ENCODE peak calls at places on chromosomes 3 and 15, in ten cellular contexts. One of them, this sample, is unnamed.

GRCh38 chr3:38139191-38139590 is 730 bp downstream of the MYD88 start:
- DNase-seq in fibroblast of pulmonary artery: no peak
- DNase-seq in neuronal stem cell: no peak
- DNase-seq in NCI-H146: no peak
- DNase-seq in pancreas: no peak
- DNase-seq in H7: no peak
- DNase-seq in germinal center: no peak
- DNase-seq in naive thymus-derived CD8-positive, alpha-beta T cell: no peak
- DNase-seq in GM12865: no peak
- DNase-seq in Caki2: no peak
- DNase-seq in this sample: no peak

GRCh38 chr3:1576047-1576446 is 483.2 kb downstream of the CNTN6 start:
- DNase-seq in fibroblast of pulmonary artery: no peak
- DNase-seq in neuronal stem cell: no peak
- DNase-seq in NCI-H146: no peak
- DNase-seq in pancreas: no peak
- DNase-seq in H7: no peak
- DNase-seq in germinal center: no peak
- DNase-seq in naive thymus-derived CD8-positive, alpha-beta T cell: no peak
- DNase-seq in GM12865: no peak
- DNase-seq in Caki2: no peak
- DNase-seq in this sample: no peak

GRCh38 chr3:57135964-57136363 is 29.2 kb downstream of the IL17RD start:
- DNase-seq in fibroblast of pulmonary artery: no peak
- DNase-seq in neuronal stem cell: no peak
- DNase-seq in NCI-H146: no peak
- DNase-seq in pancreas: no peak
- DNase-seq in H7: no peak
- DNase-seq in germinal center: no peak
- DNase-seq in naive thymus-derived CD8-positive, alpha-beta T cell: no peak
- DNase-seq in GM12865: no peak
- DNase-seq in Caki2: no peak
- DNase-seq in this sample: no peak

GRCh38 chr3:56879453-56880224 is 77.9 kb upstream of the ARHGEF3 start:
- DNase-seq in fibroblast of pulmonary artery: peak; percentile 68
- DNase-seq in neuronal stem cell: no peak
- DNase-seq in NCI-H146: no peak
- DNase-seq in pancreas: no peak
- DNase-seq in H7: no peak
- DNase-seq in germinal center: no peak
- DNase-seq in naive thymus-derived CD8-positive, alpha-beta T cell: no peak
- DNase-seq in GM12865: no peak
- DNase-seq in Caki2: no peak
- DNase-seq in this sample: no peak

GRCh38 chr3:64908292-64908691 is 220.5 kb upstream of the ADAMTS9 start:
- DNase-seq in fibroblast of pulmonary artery: peak; percentile 31
- DNase-seq in neuronal stem cell: no peak
- DNase-seq in NCI-H146: no peak
- DNase-seq in pancreas: no peak
- DNase-seq in H7: no peak
- DNase-seq in germinal center: no peak
- DNase-seq in naive thymus-derived CD8-positive, alpha-beta T cell: no peak
- DNase-seq in GM12865: no peak
- DNase-seq in Caki2: no peak
- DNase-seq in this sample: no peak

GRCh38 chr3:18988619-18989229 is 159.6 kb upstream of the KCNH8 start:
- DNase-seq in fibroblast of pulmonary artery: peak; percentile 40
- DNase-seq in neuronal stem cell: peak; percentile 27
- DNase-seq in NCI-H146: peak; percentile 65
- DNase-seq in pancreas: no peak
- DNase-seq in H7: peak; percentile 42
- DNase-seq in germinal center: no peak
- DNase-seq in naive thymus-derived CD8-positive, alpha-beta T cell: no peak
- DNase-seq in GM12865: peak; percentile 12
- DNase-seq in Caki2: peak; percentile 2
- DNase-seq in this sample: no peak

GRCh38 chr15:71052356-71052755 is 62.9 kb upstream of the THSD4 start:
- DNase-seq in fibroblast of pulmonary artery: peak; percentile 81
- DNase-seq in neuronal stem cell: no peak
- DNase-seq in NCI-H146: no peak
- DNase-seq in pancreas: no peak
- DNase-seq in H7: no peak
- DNase-seq in germinal center: no peak
- DNase-seq in naive thymus-derived CD8-positive, alpha-beta T cell: no peak
- DNase-seq in GM12865: no peak
- DNase-seq in Caki2: no peak
- DNase-seq in this sample: no peak

GRCh38 chr3:151393961-151394360 is 9.4 kb upstream of the P2RY12 start:
- DNase-seq in fibroblast of pulmonary artery: no peak
- DNase-seq in neuronal stem cell: no peak
- DNase-seq in NCI-H146: no peak
- DNase-seq in pancreas: no peak
- DNase-seq in H7: no peak
- DNase-seq in germinal center: no peak
- DNase-seq in naive thymus-derived CD8-positive, alpha-beta T cell: no peak
- DNase-seq in GM12865: no peak
- DNase-seq in Caki2: no peak
- DNase-seq in this sample: no peak

GRCh38 chr3:36221975-36222374 is 158.3 kb upstream of the STAC start:
- DNase-seq in fibroblast of pulmonary artery: peak; percentile 11
- DNase-seq in neuronal stem cell: no peak
- DNase-seq in NCI-H146: no peak
- DNase-seq in pancreas: no peak
- DNase-seq in H7: no peak
- DNase-seq in germinal center: no peak
- DNase-seq in naive thymus-derived CD8-positive, alpha-beta T cell: no peak
- DNase-seq in GM12865: no peak
- DNase-seq in Caki2: no peak
- DNase-seq in this sample: no peak

GRCh38 chr3:184368804-184369183 is 7.3 kb downstream of the POLR2H start:
- DNase-seq in fibroblast of pulmonary artery: peak; percentile 73
- DNase-seq in neuronal stem cell: no peak
- DNase-seq in NCI-H146: no peak
- DNase-seq in pancreas: no peak
- DNase-seq in H7: no peak
- DNase-seq in germinal center: no peak
- DNase-seq in naive thymus-derived CD8-positive, alpha-beta T cell: no peak
- DNase-seq in GM12865: no peak
- DNase-seq in Caki2: no peak
- DNase-seq in this sample: no peak

GRCh38 chr3:127951276-127951675 is 36.2 kb downstream of the KBTBD12 start:
- DNase-seq in fibroblast of pulmonary artery: no peak
- DNase-seq in neuronal stem cell: no peak
- DNase-seq in NCI-H146: no peak
- DNase-seq in pancreas: no peak
- DNase-seq in H7: no peak
- DNase-seq in germinal center: no peak
- DNase-seq in naive thymus-derived CD8-positive, alpha-beta T cell: no peak
- DNase-seq in GM12865: no peak
- DNase-seq in Caki2: peak; percentile 13
- DNase-seq in this sample: no peak

GRCh38 chr15:100216177-100216576 is 125.6 kb downstream of the ADAMTS17 start:
- DNase-seq in fibroblast of pulmonary artery: peak; percentile 36
- DNase-seq in neuronal stem cell: no peak
- DNase-seq in NCI-H146: no peak
- DNase-seq in pancreas: peak; percentile 61
- DNase-seq in H7: no peak
- DNase-seq in germinal center: no peak
- DNase-seq in naive thymus-derived CD8-positive, alpha-beta T cell: no peak
- DNase-seq in GM12865: no peak
- DNase-seq in Caki2: no peak
- DNase-seq in this sample: no peak

GRCh38 chr3:104556372-104557078 is 810.2 kb upstream of the ALCAM start:
- DNase-seq in fibroblast of pulmonary artery: peak; percentile 23
- DNase-seq in neuronal stem cell: no peak
- DNase-seq in NCI-H146: no peak
- DNase-seq in pancreas: no peak
- DNase-seq in H7: no peak
- DNase-seq in germinal center: no peak
- DNase-seq in naive thymus-derived CD8-positive, alpha-beta T cell: no peak
- DNase-seq in GM12865: no peak
- DNase-seq in Caki2: no peak
- DNase-seq in this sample: peak; percentile 39

GRCh38 chr3:187999821-188000220 is 154.1 kb upstream of the LPP start:
- DNase-seq in fibroblast of pulmonary artery: peak; percentile 48
- DNase-seq in neuronal stem cell: no peak
- DNase-seq in NCI-H146: no peak
- DNase-seq in pancreas: no peak
- DNase-seq in H7: no peak
- DNase-seq in germinal center: peak; percentile 75
- DNase-seq in naive thymus-derived CD8-positive, alpha-beta T cell: peak; percentile 8
- DNase-seq in GM12865: no peak
- DNase-seq in Caki2: no peak
- DNase-seq in this sample: no peak

GRCh38 chr3:52311567-52312119 is 4.5 kb upstream of the DNAH1 start:
- DNase-seq in fibroblast of pulmonary artery: no peak
- DNase-seq in neuronal stem cell: peak; percentile 97
- DNase-seq in NCI-H146: peak; percentile 98
- DNase-seq in pancreas: no peak
- DNase-seq in H7: peak; percentile 81
- DNase-seq in germinal center: no peak
- DNase-seq in naive thymus-derived CD8-positive, alpha-beta T cell: no peak
- DNase-seq in GM12865: no peak
- DNase-seq in Caki2: no peak
- DNase-seq in this sample: no peak

GRCh38 chr3:16583551-16583950 is 21.7 kb downstream of the DAZL start:
- DNase-seq in fibroblast of pulmonary artery: peak; percentile 26
- DNase-seq in neuronal stem cell: no peak
- DNase-seq in NCI-H146: no peak
- DNase-seq in pancreas: no peak
- DNase-seq in H7: no peak
- DNase-seq in germinal center: no peak
- DNase-seq in naive thymus-derived CD8-positive, alpha-beta T cell: no peak
- DNase-seq in GM12865: no peak
- DNase-seq in Caki2: no peak
- DNase-seq in this sample: no peak

GRCh38 chr15:49830411-49830810 is 209.6 kb downstream of the DTWD1 start:
- DNase-seq in fibroblast of pulmonary artery: peak; percentile 67
- DNase-seq in neuronal stem cell: no peak
- DNase-seq in NCI-H146: no peak
- DNase-seq in pancreas: no peak
- DNase-seq in H7: no peak
- DNase-seq in germinal center: no peak
- DNase-seq in naive thymus-derived CD8-positive, alpha-beta T cell: no peak
- DNase-seq in GM12865: no peak
- DNase-seq in Caki2: no peak
- DNase-seq in this sample: no peak

GRCh38 chr3:128075516-128076464 is 23.6 kb downstream of the SEC61A1 start:
- DNase-seq in fibroblast of pulmonary artery: peak; percentile 88
- DNase-seq in neuronal stem cell: peak; percentile 91
- DNase-seq in NCI-H146: peak; percentile 68
- DNase-seq in pancreas: peak; percentile 78
- DNase-seq in H7: peak; percentile 98
- DNase-seq in germinal center: peak; percentile 80
- DNase-seq in naive thymus-derived CD8-positive, alpha-beta T cell: peak; percentile 76
- DNase-seq in GM12865: peak; percentile 76
- DNase-seq in Caki2: peak; percentile 79
- DNase-seq in this sample: peak; percentile 98

GRCh38 chr3:22007376-22007775 is 256.4 kb upstream of the ZNF385D start:
- DNase-seq in fibroblast of pulmonary artery: peak; percentile 13
- DNase-seq in neuronal stem cell: no peak
- DNase-seq in NCI-H146: no peak
- DNase-seq in pancreas: no peak
- DNase-seq in H7: no peak
- DNase-seq in germinal center: no peak
- DNase-seq in naive thymus-derived CD8-positive, alpha-beta T cell: no peak
- DNase-seq in GM12865: no peak
- DNase-seq in Caki2: no peak
- DNase-seq in this sample: no peak

GRCh38 chr15:88243895-88244787 is 12.4 kb downstream of the NTRK3 start:
- DNase-seq in fibroblast of pulmonary artery: peak; percentile 61
- DNase-seq in neuronal stem cell: peak; percentile 48
- DNase-seq in NCI-H146: no peak
- DNase-seq in pancreas: no peak
- DNase-seq in H7: peak; percentile 79
- DNase-seq in germinal center: peak; percentile 54
- DNase-seq in naive thymus-derived CD8-positive, alpha-beta T cell: no peak
- DNase-seq in GM12865: peak; percentile 35
- DNase-seq in Caki2: peak; percentile 35
- DNase-seq in this sample: peak; percentile 75

GRCh38 chr3:53259427-53260259 is 3.8 kb upstream of the TKT start:
- DNase-seq in fibroblast of pulmonary artery: no peak
- DNase-seq in neuronal stem cell: no peak
- DNase-seq in NCI-H146: no peak
- DNase-seq in pancreas: no peak
- DNase-seq in H7: peak; percentile 58
- DNase-seq in germinal center: no peak
- DNase-seq in naive thymus-derived CD8-positive, alpha-beta T cell: no peak
- DNase-seq in GM12865: no peak
- DNase-seq in Caki2: no peak
- DNase-seq in this sample: peak; percentile 79

GRCh38 chr3:99532246-99532645 is 106.1 kb upstream of the COL8A1 start:
- DNase-seq in fibroblast of pulmonary artery: peak; percentile 86
- DNase-seq in neuronal stem cell: peak; percentile 38
- DNase-seq in NCI-H146: peak; percentile 23
- DNase-seq in pancreas: no peak
- DNase-seq in H7: peak; percentile 21
- DNase-seq in germinal center: no peak
- DNase-seq in naive thymus-derived CD8-positive, alpha-beta T cell: no peak
- DNase-seq in GM12865: peak; percentile 61
- DNase-seq in Caki2: peak; percentile 35
- DNase-seq in this sample: peak; percentile 92

GRCh38 chr15:62606376-62607164 is 436.0 kb upstream of the TPM1 start:
- DNase-seq in fibroblast of pulmonary artery: peak; percentile 94
- DNase-seq in neuronal stem cell: no peak
- DNase-seq in NCI-H146: no peak
- DNase-seq in pancreas: peak; percentile 5
- DNase-seq in H7: no peak
- DNase-seq in germinal center: no peak
- DNase-seq in naive thymus-derived CD8-positive, alpha-beta T cell: no peak
- DNase-seq in GM12865: no peak
- DNase-seq in Caki2: peak; percentile 95
- DNase-seq in this sample: no peak

GRCh38 chr3:46405301-46406079 is 1.4 kb downstream of the CCR5AS start:
- DNase-seq in fibroblast of pulmonary artery: no peak
- DNase-seq in neuronal stem cell: no peak
- DNase-seq in NCI-H146: no peak
- DNase-seq in pancreas: no peak
- DNase-seq in H7: no peak
- DNase-seq in germinal center: no peak
- DNase-seq in naive thymus-derived CD8-positive, alpha-beta T cell: no peak
- DNase-seq in GM12865: no peak
- DNase-seq in Caki2: peak; percentile 58
- DNase-seq in this sample: no peak

GRCh38 chr15:85324202-85324601 is 56.2 kb upstream of the AKAP13 start:
- DNase-seq in fibroblast of pulmonary artery: no peak
- DNase-seq in neuronal stem cell: no peak
- DNase-seq in NCI-H146: no peak
- DNase-seq in pancreas: no peak
- DNase-seq in H7: no peak
- DNase-seq in germinal center: no peak
- DNase-seq in naive thymus-derived CD8-positive, alpha-beta T cell: no peak
- DNase-seq in GM12865: no peak
- DNase-seq in Caki2: no peak
- DNase-seq in this sample: no peak

GRCh38 chr15:43390723-43391122 is 19.8 kb downstream of the TUBGCP4 start:
- DNase-seq in fibroblast of pulmonary artery: no peak
- DNase-seq in neuronal stem cell: no peak
- DNase-seq in NCI-H146: no peak
- DNase-seq in pancreas: no peak
- DNase-seq in H7: no peak
- DNase-seq in germinal center: no peak
- DNase-seq in naive thymus-derived CD8-positive, alpha-beta T cell: no peak
- DNase-seq in GM12865: no peak
- DNase-seq in Caki2: peak; percentile 18
- DNase-seq in this sample: no peak

GRCh38 chr15:25242166-25242879 is 196.5 kb downstream of the UBE3A start:
- DNase-seq in fibroblast of pulmonary artery: no peak
- DNase-seq in neuronal stem cell: no peak
- DNase-seq in NCI-H146: no peak
- DNase-seq in pancreas: peak; percentile 1
- DNase-seq in H7: no peak
- DNase-seq in germinal center: no peak
- DNase-seq in naive thymus-derived CD8-positive, alpha-beta T cell: no peak
- DNase-seq in GM12865: no peak
- DNase-seq in Caki2: no peak
- DNase-seq in this sample: no peak

GRCh38 chr3:64427671-64428070 is 202.4 kb upstream of the PRICKLE2 start:
- DNase-seq in fibroblast of pulmonary artery: no peak
- DNase-seq in neuronal stem cell: no peak
- DNase-seq in NCI-H146: no peak
- DNase-seq in pancreas: no peak
- DNase-seq in H7: no peak
- DNase-seq in germinal center: no peak
- DNase-seq in naive thymus-derived CD8-positive, alpha-beta T cell: no peak
- DNase-seq in GM12865: no peak
- DNase-seq in Caki2: no peak
- DNase-seq in this sample: no peak

This sample was measured in endodermal cell.